ENCODE peak calls at places on chromosomes 12 and 14, in seven cellular contexts. One of them, this sample, is unnamed.
A peak's percentile ranks its signal among the peaks of the same experiment; 100 is the strongest.

GRCh38 chr12:115791331-115791730 is 486.2 kb downstream of the MED13L start:
- DNase-seq in SK-N-SH: no peak
- DNase-seq in HepG2: no peak
- DNase-seq in HCT116: no peak
- DNase-seq in GM12878: no peak
- DNase-seq in K562: no peak
- DNase-seq in H1: no peak
- DNase-seq in this sample: no peak

GRCh38 chr14:99802301-99803105 is 9.3 kb downstream of the EML1 start:
- DNase-seq in SK-N-SH: no peak
- DNase-seq in HepG2: no peak
- DNase-seq in HCT116: no peak
- DNase-seq in GM12878: no peak
- DNase-seq in K562: no peak
- DNase-seq in H1: no peak
- DNase-seq in this sample: no peak

GRCh38 chr12:123167329-123167728 is 16.4 kb upstream of the PITPNM2 start:
- DNase-seq in SK-N-SH: no peak
- DNase-seq in HepG2: peak; percentile 55
- DNase-seq in HCT116: no peak
- DNase-seq in GM12878: no peak
- DNase-seq in K562: no peak
- DNase-seq in H1: no peak
- DNase-seq in this sample: no peak

GRCh38 chr12:2960432-2960956 is 1.3 kb downstream of the TEAD4 start:
- DNase-seq in SK-N-SH: no peak
- DNase-seq in HepG2: peak; percentile 34
- DNase-seq in HCT116: no peak
- DNase-seq in GM12878: no peak
- DNase-seq in K562: peak; percentile 16
- DNase-seq in H1: peak; percentile 57
- DNase-seq in this sample: peak; percentile 62

GRCh38 chr14:78933948-78934524 is 763.9 kb downstream of the NRXN3 start:
- DNase-seq in SK-N-SH: peak; percentile 43
- DNase-seq in HepG2: peak; percentile 12
- DNase-seq in HCT116: no peak
- DNase-seq in GM12878: no peak
- DNase-seq in K562: peak; percentile 7
- DNase-seq in H1: no peak
- DNase-seq in this sample: peak; percentile 46

GRCh38 chr14:89232366-89233070 is 184.5 kb downstream of the FOXN3 start:
- DNase-seq in SK-N-SH: no peak
- DNase-seq in HepG2: peak; percentile 89
- DNase-seq in HCT116: no peak
- DNase-seq in GM12878: no peak
- DNase-seq in K562: no peak
- DNase-seq in H1: no peak
- DNase-seq in this sample: no peak

GRCh38 chr14:30267141-30267540 is 291.8 kb upstream of the G2E3 start:
- DNase-seq in SK-N-SH: no peak
- DNase-seq in HepG2: no peak
- DNase-seq in HCT116: no peak
- DNase-seq in GM12878: no peak
- DNase-seq in K562: no peak
- DNase-seq in H1: no peak
- DNase-seq in this sample: no peak

GRCh38 chr12:106066051-106066705 is 72.6 kb downstream of the NUAK1 start:
- DNase-seq in SK-N-SH: no peak
- DNase-seq in HepG2: no peak
- DNase-seq in HCT116: no peak
- DNase-seq in GM12878: no peak
- DNase-seq in K562: no peak
- DNase-seq in H1: no peak
- DNase-seq in this sample: no peak

GRCh38 chr12:6230321-6231110 is 30.3 kb downstream of the CD9 start:
- DNase-seq in SK-N-SH: no peak
- DNase-seq in HepG2: peak; percentile 92
- DNase-seq in HCT116: no peak
- DNase-seq in GM12878: peak; percentile 69
- DNase-seq in K562: no peak
- DNase-seq in H1: no peak
- DNase-seq in this sample: no peak

GRCh38 chr12:27583057-27583797 is 59.2 kb downstream of the PPFIBP1 start:
- DNase-seq in SK-N-SH: no peak
- DNase-seq in HepG2: no peak
- DNase-seq in HCT116: no peak
- DNase-seq in GM12878: no peak
- DNase-seq in K562: no peak
- DNase-seq in H1: no peak
- DNase-seq in this sample: no peak

GRCh38 chr12:44101470-44101869 is 265.6 kb downstream of the TMEM117 start:
- DNase-seq in SK-N-SH: no peak
- DNase-seq in HepG2: no peak
- DNase-seq in HCT116: no peak
- DNase-seq in GM12878: no peak
- DNase-seq in K562: no peak
- DNase-seq in H1: no peak
- DNase-seq in this sample: no peak

GRCh38 chr12:109727746-109728726 is 14.4 kb downstream of the FAM222A start:
- DNase-seq in SK-N-SH: peak; percentile 19
- DNase-seq in HepG2: no peak
- DNase-seq in HCT116: no peak
- DNase-seq in GM12878: no peak
- DNase-seq in K562: no peak
- DNase-seq in H1: no peak
- DNase-seq in this sample: peak; percentile 44

GRCh38 chr12:13853471-13853870 is 127.9 kb downstream of the GRIN2B start:
- DNase-seq in SK-N-SH: no peak
- DNase-seq in HepG2: no peak
- DNase-seq in HCT116: no peak
- DNase-seq in GM12878: no peak
- DNase-seq in K562: no peak
- DNase-seq in H1: no peak
- DNase-seq in this sample: no peak

GRCh38 chr12:26870491-26871419 is 37.8 kb upstream of the ITPR2 start:
- DNase-seq in SK-N-SH: peak; percentile 53
- DNase-seq in HepG2: no peak
- DNase-seq in HCT116: peak; percentile 33
- DNase-seq in GM12878: peak; percentile 35
- DNase-seq in K562: no peak
- DNase-seq in H1: no peak
- DNase-seq in this sample: no peak

GRCh38 chr12:31965090-31965489 is 5.9 kb downstream of the RESF1 start:
- DNase-seq in SK-N-SH: no peak
- DNase-seq in HepG2: no peak
- DNase-seq in HCT116: no peak
- DNase-seq in GM12878: no peak
- DNase-seq in K562: no peak
- DNase-seq in H1: no peak
- DNase-seq in this sample: no peak

GRCh38 chr12:46811185-46811584 is 14.6 kb downstream of the SLC38A4 start:
- DNase-seq in SK-N-SH: no peak
- DNase-seq in HepG2: no peak
- DNase-seq in HCT116: no peak
- DNase-seq in GM12878: no peak
- DNase-seq in K562: no peak
- DNase-seq in H1: no peak
- DNase-seq in this sample: no peak

GRCh38 chr12:15152864-15153263 is 68.4 kb downstream of the RERG start:
- DNase-seq in SK-N-SH: no peak
- DNase-seq in HepG2: no peak
- DNase-seq in HCT116: no peak
- DNase-seq in GM12878: no peak
- DNase-seq in K562: no peak
- DNase-seq in H1: no peak
- DNase-seq in this sample: no peak

GRCh38 chr12:45309826-45310626 is 94.1 kb downstream of the ANO6 start:
- DNase-seq in SK-N-SH: no peak
- DNase-seq in HepG2: no peak
- DNase-seq in HCT116: no peak
- DNase-seq in GM12878: no peak
- DNase-seq in K562: no peak
- DNase-seq in H1: no peak
- DNase-seq in this sample: no peak

GRCh38 chr14:23351681-23352505 is 794 bp downstream of the SLC22A17 start:
- DNase-seq in SK-N-SH: peak; percentile 93
- DNase-seq in HepG2: no peak
- DNase-seq in HCT116: no peak
- DNase-seq in GM12878: no peak
- DNase-seq in K562: no peak
- DNase-seq in H1: peak; percentile 75
- DNase-seq in this sample: no peak
- TF ChIP-seq JUND in SK-N-SH: no peak
- TF ChIP-seq JUND in HepG2: no peak
- TF ChIP-seq JUND in HCT116: no peak
- TF ChIP-seq JUND in GM12878: no peak
- TF ChIP-seq JUND in K562: no peak
- TF ChIP-seq JUND in H1: no peak
- TF ChIP-seq JUND in this sample: no peak

GRCh38 chr14:92905667-92906066 is 17.3 kb upstream of the CHGA start:
- DNase-seq in SK-N-SH: no peak
- DNase-seq in HepG2: peak; percentile 94
- DNase-seq in HCT116: no peak
- DNase-seq in GM12878: no peak
- DNase-seq in K562: no peak
- DNase-seq in H1: no peak
- DNase-seq in this sample: no peak

GRCh38 chr14:92902726-92903125 is 20.2 kb upstream of the CHGA start:
- DNase-seq in SK-N-SH: no peak
- DNase-seq in HepG2: no peak
- DNase-seq in HCT116: no peak
- DNase-seq in GM12878: no peak
- DNase-seq in K562: no peak
- DNase-seq in H1: no peak
- DNase-seq in this sample: no peak

GRCh38 chr14:92900660-92901059 is 22.3 kb upstream of the CHGA start:
- DNase-seq in SK-N-SH: no peak
- DNase-seq in HepG2: no peak
- DNase-seq in HCT116: no peak
- DNase-seq in GM12878: no peak
- DNase-seq in K562: no peak
- DNase-seq in H1: no peak
- DNase-seq in this sample: no peak

GRCh38 chr14:92902191-92902590 is 20.8 kb upstream of the CHGA start:
- DNase-seq in SK-N-SH: no peak
- DNase-seq in HepG2: no peak
- DNase-seq in HCT116: no peak
- DNase-seq in GM12878: no peak
- DNase-seq in K562: no peak
- DNase-seq in H1: no peak
- DNase-seq in this sample: no peak

DNA sequence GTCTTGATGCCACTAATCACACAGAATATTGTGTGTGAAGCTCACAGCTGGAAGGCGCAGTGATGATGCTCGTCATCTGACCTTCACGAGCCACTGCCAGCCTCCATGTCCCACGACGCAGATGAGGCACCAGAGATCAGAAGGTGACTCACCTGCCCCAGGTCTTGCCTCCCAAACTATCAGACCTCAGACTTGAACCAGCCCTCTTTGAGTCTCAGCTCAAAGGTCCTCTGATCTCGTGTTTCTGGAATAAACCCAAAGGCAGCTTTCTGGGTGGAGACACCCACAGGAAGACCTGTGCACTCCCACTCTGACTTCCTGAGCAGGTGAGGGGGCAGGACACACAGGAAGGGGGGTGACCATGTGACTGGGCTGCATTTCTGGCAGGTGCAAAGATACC is 19.6 kb upstream of the CHGA start:
- DNase-seq in SK-N-SH: no peak
- DNase-seq in HepG2: no peak
- DNase-seq in HCT116: no peak
- DNase-seq in GM12878: no peak
- DNase-seq in K562: no peak
- DNase-seq in H1: no peak
- DNase-seq in this sample: no peak
- TF ChIP-seq JUND in SK-N-SH: no peak
- TF ChIP-seq JUND in HepG2: no peak
- TF ChIP-seq JUND in HCT116: no peak
- TF ChIP-seq JUND in GM12878: no peak
- TF ChIP-seq JUND in K562: no peak
- TF ChIP-seq JUND in H1: no peak
- TF ChIP-seq JUND in this sample: no peak

DNA sequence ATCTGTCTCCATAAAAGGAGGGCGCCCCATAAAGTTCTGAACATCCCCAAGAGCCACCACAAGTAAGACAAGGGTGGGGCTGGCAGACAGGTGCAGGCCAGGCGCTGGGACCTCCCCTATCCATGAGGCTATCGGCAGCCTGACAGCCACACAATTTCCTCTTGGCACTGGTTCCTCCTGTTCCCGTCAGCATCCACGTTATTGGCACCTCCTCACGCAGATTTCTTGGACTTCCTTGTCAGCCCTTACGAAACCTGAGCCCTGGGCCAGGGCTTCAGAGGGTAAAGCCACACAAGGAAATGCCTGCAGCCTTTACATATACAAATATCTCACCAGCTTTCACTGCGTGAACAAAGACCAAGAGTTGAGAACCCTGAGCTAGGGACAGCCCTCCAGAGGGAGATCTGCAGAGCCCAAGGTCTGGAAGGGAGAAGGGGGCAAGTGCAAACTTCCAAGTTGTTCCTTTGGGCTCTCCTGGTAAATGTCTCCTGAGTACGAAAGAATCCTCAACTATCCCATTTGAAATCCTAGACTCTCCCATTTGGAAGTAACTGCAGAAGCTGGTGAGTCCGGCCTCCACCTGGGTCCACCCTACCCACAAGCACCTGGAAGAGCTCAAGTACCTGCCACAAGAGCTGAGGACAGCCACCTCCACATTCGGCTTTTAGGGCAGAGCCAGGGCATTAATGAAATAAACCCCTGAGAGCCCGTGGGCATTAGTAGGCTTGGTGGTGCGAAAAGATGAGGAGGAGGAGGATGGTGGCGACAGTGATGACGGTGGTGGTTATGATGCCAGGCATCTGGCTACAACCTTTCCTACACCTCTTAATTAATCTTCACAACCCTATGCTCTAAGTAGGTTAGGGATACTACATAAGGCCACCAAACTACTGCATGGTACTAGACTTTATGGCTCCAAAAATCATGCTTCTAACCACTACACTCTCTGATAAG is 5.5 kb upstream of the TC2N start:
- DNase-seq in SK-N-SH: no peak
- DNase-seq in HepG2: no peak
- DNase-seq in HCT116: no peak
- DNase-seq in GM12878: no peak
- DNase-seq in K562: no peak
- DNase-seq in H1: no peak
- DNase-seq in this sample: peak; percentile 80
- TF ChIP-seq JUND in SK-N-SH: no peak
- TF ChIP-seq JUND in HepG2: no peak
- TF ChIP-seq JUND in HCT116: no peak
- TF ChIP-seq JUND in GM12878: no peak
- TF ChIP-seq JUND in K562: no peak
- TF ChIP-seq JUND in H1: no peak
- TF ChIP-seq JUND in this sample: no peak

DNA sequence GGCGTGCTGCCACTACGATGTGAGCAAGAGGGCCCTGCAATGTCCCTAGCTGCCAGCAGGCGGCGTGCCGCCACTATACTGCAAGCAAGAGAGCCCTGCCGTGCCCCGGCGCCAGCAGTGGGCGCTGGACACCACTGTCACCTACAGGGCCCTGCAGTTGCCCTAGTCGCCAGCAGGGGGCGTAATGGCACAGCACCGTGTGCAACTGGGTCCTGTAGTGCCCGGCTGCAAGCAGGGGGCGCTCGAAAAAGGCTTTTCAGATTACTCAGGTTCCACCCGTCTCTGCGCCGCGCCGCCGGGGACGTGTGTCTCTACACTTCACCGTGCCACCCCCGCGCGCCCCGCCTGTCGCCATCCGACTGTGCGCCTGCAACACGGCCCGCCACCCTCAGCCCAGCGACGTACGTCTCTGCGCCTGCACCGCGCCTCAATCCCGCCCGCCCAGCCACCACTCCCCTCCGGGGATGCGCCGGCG is 1356.9 kb downstream of the TMEM121 start:
- DNase-seq in SK-N-SH: peak; percentile 27
- DNase-seq in HepG2: peak; percentile 39
- DNase-seq in HCT116: no peak
- DNase-seq in GM12878: no peak
- DNase-seq in K562: no peak
- DNase-seq in H1: peak; percentile 56
- DNase-seq in this sample: peak; percentile 68
- TF ChIP-seq JUND in SK-N-SH: no peak
- TF ChIP-seq JUND in HepG2: no peak
- TF ChIP-seq JUND in HCT116: no peak
- TF ChIP-seq JUND in GM12878: no peak
- TF ChIP-seq JUND in K562: no peak
- TF ChIP-seq JUND in H1: no peak
- TF ChIP-seq JUND in this sample: no peak